ENCODE peak calls at places on chromosomes 13 and 19, in seven cellular contexts. J is effector memory CD4-positive, alpha-beta T cell; P is SK-N-SH; F is neuronal stem cell; E is esophagus muscularis mucosa; V is stomach; A is dorsolateral prefrontal cortex. L is an unnamed sample.

GRCh38 chr19:27974082-27974513 is 1238.9 kb downstream of the UQCRFS1 start:
- DNase-seq in J (no peak), A (no peak), E (no peak), V (peak; percentile 43), P (peak; percentile 8), F (peak; percentile 32), L (peak; percentile 56)

GRCh38 chr13:57846600-57847173 is 215.1 kb downstream of the PCDH17 start:
- DNase-seq in F (no peak), E (no peak), V (no peak), P (no peak), J (no peak), A (no peak), L (no peak)

GRCh38 chr19:32363175-32363574 is 17.8 kb downstream of the ZNF507 start:
- DNase-seq in V (no peak), A (no peak), F (no peak), J (no peak), P (no peak), E (no peak), L (peak; percentile 21)

GRCh38 chr19:38839816-38840582 is 8.4 kb upstream of the ECH1 start:
- DNase-seq in F (no peak), E (no peak), A (no peak), P (no peak), J (no peak), V (no peak), L (peak; percentile 73)

GRCh38 chr13:97225533-97225932 is 3.4 kb downstream of the MBNL2 start:
- DNase-seq in F (no peak), A (no peak), V (no peak), P (no peak), E (no peak), J (no peak), L (no peak)

GRCh38 chr13:25375727-25376358 is 4.1 kb downstream of the ATP8A2 start:
- DNase-seq in F (peak; percentile 46), V (no peak), E (no peak), A (peak; percentile 37), J (no peak), P (peak; percentile 76), L (peak; percentile 17)

GRCh38 chr13:110012102-110012739 is 225.8 kb upstream of the IRS2 start:
- DNase-seq in A (no peak), E (no peak), P (no peak), F (no peak), J (no peak), V (no peak), L (no peak)

GRCh38 chr13:99062593-99062992 is 84.7 kb upstream of the DOCK9 start:
- DNase-seq in F (no peak), A (peak; percentile 87), J (no peak), P (no peak), E (no peak), V (no peak), L (no peak)

GRCh38 chr13:36712785-36713184 is 39.0 kb downstream of the SERTM1 start:
- DNase-seq in E (no peak), J (no peak), F (no peak), A (no peak), P (peak; percentile 7), V (no peak), L (no peak)

GRCh38 chr13:73880365-73880764 is 253.8 kb downstream of the KLF12 start:
- DNase-seq in V (no peak), P (no peak), A (no peak), E (no peak), J (no peak), F (no peak), L (no peak)

GRCh38 chr13:44273991-44274810 is 99.4 kb upstream of the SERP2 start:
- DNase-seq in V (no peak), J (no peak), A (no peak), P (no peak), F (no peak), E (no peak), L (no peak)

GRCh38 chr19:10501971-10502523 is 1.1 kb downstream of the KEAP1 start:
- DNase-seq in F (no peak), V (peak; percentile 98), J (no peak), E (no peak), A (peak; percentile 74), P (peak; percentile 90), L (peak; percentile 95)

GRCh38 chr19:19209372-19209771 is 2.4 kb upstream of the NCAN start:
- DNase-seq in P (no peak), A (no peak), V (no peak), F (no peak), J (no peak), E (no peak), L (no peak)

GRCh38 chr13:109707044-109707794 is 79.2 kb downstream of the IRS2 start:
- DNase-seq in A (no peak), P (no peak), V (no peak), J (no peak), F (no peak), E (no peak), L (no peak)

GRCh38 chr13:104641309-104641708 is 1575.1 kb upstream of the SLC10A2 start:
- DNase-seq in F (no peak), A (no peak), V (no peak), J (no peak), P (peak; percentile 29), E (no peak), L (no peak)

GRCh38 chr19:55658846-55659459 is 4.1 kb downstream of the U2AF2 start:
- DNase-seq in J (no peak), E (no peak), P (no peak), A (no peak), F (no peak), V (no peak), L (no peak)
- H3K27ac ChIP-seq in J (peak overlapping the region; percentile 39), E (no peak overlapping the region), P (no peak overlapping the region), A (no peak overlapping the region), F (peak overlapping the region; percentile 26), V (no peak overlapping the region), L (no peak overlapping the region)

GRCh38 chr19:52880895-52881389 is 16.5 kb downstream of the ZNF320 start:
- DNase-seq in P (no peak), V (no peak), F (no peak), A (no peak), E (no peak), J (no peak), L (no peak)
- H3K4me3 ChIP-seq in P (no peak overlapping the region), V (no peak overlapping the region), F (no peak overlapping the region), A (no peak overlapping the region), E (no peak overlapping the region), J (no peak overlapping the region), L (no peak overlapping the region)

GRCh38 chr19:49873834-49874233 is 3.3 kb downstream of the AKT1S1 start:
- DNase-seq in A (no peak), P (no peak), J (no peak), V (no peak), E (no peak), F (no peak), L (peak; percentile 27)
- H3K27ac ChIP-seq in A (no peak overlapping the region), P (no peak overlapping the region), J (no peak overlapping the region), V (no peak overlapping the region), E (no peak overlapping the region), F (no peak overlapping the region), L (no peak overlapping the region)

GRCh38 chr13:28817204-28817603 is 2.9 kb upstream of the MTUS2 start:
- DNase-seq in J (no peak), F (no peak), E (no peak), A (no peak), P (no peak), V (no peak), L (no peak)

GRCh38 chr13:28819046-28819747 is 942 bp upstream of the MTUS2 start:
- DNase-seq in A (peak; percentile 20), V (no peak), F (peak; percentile 31), P (no peak), J (no peak), E (peak; percentile 75), L (no peak)

GRCh38 chr13:28822161-28822560 is 2.0 kb downstream of the MTUS2 start:
- DNase-seq in J (no peak), P (no peak), E (no peak), F (no peak), A (no peak), V (no peak), L (no peak)

GRCh38 chr13:28820099-28821051 is at the start of gene MTUS2:
- DNase-seq in V (no peak), F (peak; percentile 6), J (no peak), P (no peak), E (peak; percentile 77), A (peak; percentile 63), L (peak; percentile 16)

GRCh38 chr13:28819748-28820098 is 416 bp upstream of the MTUS2 start:
- DNase-seq in V (peak; percentile 27), F (peak; percentile 78), A (peak; percentile 80), J (no peak), P (peak; percentile 85), E (no peak), L (peak; percentile 74)
- H3K4me3 ChIP-seq in V (peak overlapping the region; percentile 40), F (peak overlapping the region; percentile 82), A (peak overlapping the region; percentile 40), J (no peak overlapping the region), P (no peak overlapping the region), E (peak overlapping the region; percentile 60), L (peak overlapping the region; percentile 44)

DNA sequence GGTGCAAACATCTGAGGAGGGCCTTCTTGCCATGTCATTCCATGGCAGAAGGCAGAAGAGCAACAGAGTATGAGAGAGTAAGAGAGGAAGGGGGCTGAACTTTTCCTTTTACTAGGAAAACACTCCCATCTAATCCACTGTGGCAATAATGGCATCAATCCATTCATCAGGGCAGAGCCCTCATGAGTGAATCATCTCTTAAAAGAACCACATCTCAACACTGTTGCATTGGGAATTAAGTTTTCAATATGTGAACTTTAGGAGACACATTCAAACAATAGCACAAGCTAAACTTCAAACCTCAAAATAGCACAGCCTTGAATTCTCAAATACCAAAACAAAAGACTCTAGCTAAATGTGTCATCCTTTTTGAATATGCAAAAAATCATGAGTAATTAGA is 264.5 kb downstream of the KCTD12 start:
- DNase-seq in A (no peak), P (no peak), V (no peak), J (no peak), E (no peak), F (no peak), L (no peak)
- H3K27ac ChIP-seq in A (no peak overlapping the region), P (no peak overlapping the region), V (no peak overlapping the region), J (no peak overlapping the region), E (no peak overlapping the region), F (no peak overlapping the region), L (no peak overlapping the region)

DNA sequence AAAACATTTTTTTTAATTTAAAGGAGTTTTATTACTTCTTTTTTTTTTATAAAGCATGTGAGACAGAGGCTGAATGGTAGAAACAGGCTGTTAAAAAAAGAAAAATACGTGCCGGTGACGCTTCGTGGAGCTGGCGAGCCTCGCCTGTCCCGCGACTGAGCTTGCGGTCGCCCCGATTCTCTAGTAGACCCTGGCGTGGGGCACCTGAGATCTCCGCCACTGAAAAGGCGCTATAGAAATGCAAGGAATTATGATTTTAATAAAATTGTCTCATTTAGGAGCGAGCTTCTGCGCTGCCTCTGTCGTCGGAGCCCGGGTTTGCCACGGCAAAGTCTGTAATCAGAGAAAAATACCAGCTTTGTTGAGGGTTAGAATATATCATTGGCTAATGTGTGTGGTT is 18.4 kb downstream of the NFIX start:
- DNase-seq in A (no peak), E (no peak), F (no peak), V (no peak), P (no peak), J (no peak), L (no peak)
- H3K4me3 ChIP-seq in A (peak overlapping the region; percentile 73), E (peak overlapping the region; percentile 45), F (no peak overlapping the region), V (peak overlapping the region; percentile 30), P (no peak overlapping the region), J (peak overlapping the region; percentile 52), L (no peak overlapping the region)